ENCODE peak calls at places on chromosomes 6 and 20, in five cellular contexts. R is lower lobe of right lung; F is CD4-positive, CD25-positive, alpha-beta regulatory T cell; Y is foreskin fibroblast; S is NCI-H226. D is an unnamed sample.

GRCh38 chr6:45880139-45880538 is 135.5 kb downstream of the CLIC5 start:
- DNase-seq in R (no peak), F (no peak), Y (peak; percentile 6), S (no peak), D (no peak)

GRCh38 chr6:25370175-25371036 is 91.2 kb downstream of the CARMIL1 start:
- DNase-seq in R (no peak), F (peak; percentile 19), Y (no peak), S (no peak), D (no peak)

GRCh38 chr6:137399949-137400443 is 94.2 kb downstream of the OLIG3 start:
- DNase-seq in R (no peak), F (no peak), Y (no peak), S (no peak), D (no peak)

GRCh38 chr6:1901556-1901955 is 291.8 kb downstream of the FOXC1 start:
- DNase-seq in R (no peak), F (no peak), Y (peak; percentile 40), S (no peak), D (no peak)

GRCh38 chr20:25014816-25015215 is 22.3 kb upstream of the APMAP start:
- DNase-seq in R (no peak), F (no peak), Y (no peak), S (no peak), D (no peak)

GRCh38 chr6:33430991-33431879 is 11.4 kb downstream of the SYNGAP1 start:
- DNase-seq in R (peak; percentile 71), F (peak; percentile 93), Y (no peak), S (peak; percentile 81), D (peak; percentile 82)

GRCh38 chr6:85354761-85355618 is 94.9 kb upstream of the NT5E start:
- DNase-seq in R (peak; percentile 64), F (peak; percentile 56), Y (peak; percentile 74), S (peak; percentile 36), D (peak; percentile 45)

GRCh38 chr6:167163476-167164011 is 5.8 kb upstream of the GPR31 start:
- DNase-seq in R (no peak), F (no peak), Y (no peak), S (no peak), D (no peak)

GRCh38 chr6:43838276-43839036 is 68.4 kb downstream of the VEGFA start:
- DNase-seq in R (peak; percentile 67), F (peak; percentile 11), Y (peak; percentile 64), S (peak; percentile 75), D (no peak)